ENCODE peak calls at places on chromosomes 2 and 18, in five cellular contexts. X, H, K, A and O are unnamed samples.

GRCh38 chr2:159083601-159084000 is 115.2 kb downstream of the TANC1 start:
- DNase-seq in X (peak; percentile 72), H (no peak), K (no peak), A (no peak), O (no peak)

GRCh38 chr2:221570321-221571107 is 1.6 kb downstream of the EPHA4 start:
- DNase-seq in X (peak; percentile 69), H (no peak), K (no peak), A (peak; percentile 27), O (peak; percentile 35)

GRCh38 chr18:67425724-67426123 is 90.8 kb downstream of the DSEL start:
- DNase-seq in X (peak; percentile 62), H (no peak), K (no peak), A (no peak), O (no peak)

GRCh38 chr2:97868986-97869721 is 126.6 kb downstream of the TMEM131 start:
- DNase-seq in X (peak; percentile 84), H (no peak), K (no peak), A (peak; percentile 48), O (no peak)

GRCh38 chr2:209411718-209412117 is 12.1 kb upstream of the MAP2 start:
- DNase-seq in X (no peak), H (no peak), K (no peak), A (no peak), O (no peak)

GRCh38 chr18:76602169-76602568 is 107.1 kb upstream of the ZNF516 start:
- DNase-seq in X (no peak), H (no peak), K (no peak), A (no peak), O (no peak)

GRCh38 chr18:3794537-3795348 is 344.8 kb downstream of the TGIF1 start:
- DNase-seq in X (peak; percentile 69), H (no peak), K (no peak), A (peak; percentile 39), O (no peak)

GRCh38 chr2:232142049-232142448 is 180.5 kb downstream of the DIS3L2 start:
- DNase-seq in X (peak; percentile 53), H (no peak), K (no peak), A (peak; percentile 32), O (no peak)

GRCh38 chr2:235636471-235637005 is 142.7 kb downstream of the AGAP1 start:
- DNase-seq in X (no peak), H (no peak), K (no peak), A (no peak), O (no peak)

GRCh38 chr2:121791801-121792221 is 36.4 kb downstream of the TSN start:
- DNase-seq in X (no peak), H (no peak), K (no peak), A (no peak), O (no peak)

GRCh38 chr2:135904590-135904989 is 28.3 kb upstream of the MCM6 start:
- DNase-seq in X (peak; percentile 68), H (no peak), K (no peak), A (no peak), O (no peak)

GRCh38 chr18:28044036-28044435 is 132.9 kb downstream of the CDH2 start:
- DNase-seq in X (no peak), H (no peak), K (no peak), A (no peak), O (no peak)

GRCh38 chr2:199444749-199445148 is 13.0 kb downstream of the SATB2 start:
- DNase-seq in X (no peak), H (no peak), K (no peak), A (no peak), O (no peak)

GRCh38 chr2:65320042-65320711 is 92.5 kb downstream of the ACTR2 start:
- DNase-seq in X (peak; percentile 67), H (no peak), K (no peak), A (no peak), O (no peak)

GRCh38 chr2:200300650-200301314 is 5.7 kb upstream of the SPATS2L start:
- DNase-seq in X (peak; percentile 34), H (no peak), K (no peak), A (no peak), O (no peak)

GRCh38 chr2:173271825-173272224 is 82.8 kb upstream of the CDCA7 start:
- DNase-seq in X (no peak), H (no peak), K (no peak), A (no peak), O (no peak)

GRCh38 chr2:197205590-197206215 is 104.9 kb downstream of the ANKRD44 start:
- DNase-seq in X (no peak), H (no peak), K (peak; percentile 80), A (no peak), O (peak; percentile 84)

GRCh38 chr2:61623747-61624146 is 85.6 kb upstream of the XPO1 start:
- DNase-seq in X (no peak), H (no peak), K (no peak), A (no peak), O (no peak)

GRCh38 chr2:20671736-20672080 is 4.8 kb downstream of the GDF7 start:
- DNase-seq in X (no peak), H (no peak), K (no peak), A (no peak), O (no peak)

GRCh38 chr2:157903626-157904025 is 27.5 kb upstream of the ACVR1 start:
- DNase-seq in X (no peak), H (no peak), K (no peak), A (peak; percentile 18), O (no peak)

GRCh38 chr18:74976331-74976909 is 232.5 kb downstream of the PTGR3 start:
- DNase-seq in X (no peak), H (no peak), K (no peak), A (no peak), O (no peak)

GRCh38 chr18:79770501-79770815 is 27.3 kb upstream of the KCNG2 start:
- DNase-seq in X (no peak), H (no peak), K (peak; percentile 59), A (no peak), O (no peak)

GRCh38 chr2:48944961-48945360 is 189.4 kb upstream of the LHCGR start:
- DNase-seq in X (no peak), H (no peak), K (no peak), A (no peak), O (no peak)

GRCh38 chr2:486381-486780 is 190.8 kb downstream of the TMEM18 start:
- DNase-seq in X (no peak), H (no peak), K (peak; percentile 61), A (no peak), O (no peak)

GRCh38 chr2:21042958-21043743 is 722 bp downstream of the APOB start:
- DNase-seq in X (peak; percentile 79), H (peak; percentile 31), K (peak; percentile 90), A (peak; percentile 51), O (peak; percentile 36)

GRCh38 chr18:68713131-68713530 is 1.8 kb downstream of the TMX3 start:
- DNase-seq in X (no peak), H (no peak), K (no peak), A (no peak), O (no peak)

GRCh38 chr2:216651370-216651881 is 18.2 kb downstream of the IGFBP2 start:
- DNase-seq in X (peak; percentile 95), H (peak; percentile 67), K (peak; percentile 39), A (no peak), O (no peak)

GRCh38 chr18:50573679-50574078 is 13.8 kb downstream of the MAPK4 start:
- DNase-seq in X (no peak), H (no peak), K (no peak), A (no peak), O (no peak)

GRCh38 chr2:230052299-230052698 is 16.4 kb downstream of the SLC16A14 start:
- DNase-seq in X (peak; percentile 24), H (no peak), K (no peak), A (no peak), O (no peak)

GRCh38 chr2:109690822-109691541 is 76.8 kb downstream of the SOWAHC start:
- DNase-seq in X (no peak), H (peak; percentile 68), K (no peak), A (peak; percentile 39), O (no peak)

GRCh38 chr2:51079945-51080344 is 48.0 kb upstream of the NRXN1 start:
- DNase-seq in X (no peak), H (no peak), K (no peak), A (no peak), O (no peak)

GRCh38 chr18:5630057-5630765 is 86.4 kb upstream of the EPB41L3 start:
- DNase-seq in X (peak; percentile 68), H (peak; percentile 79), K (peak; percentile 80), A (no peak), O (no peak)

GRCh38 chr18:36663312-36663711 is 165.5 kb downstream of the TPGS2 start:
- DNase-seq in X (peak; percentile 27), H (no peak), K (no peak), A (no peak), O (no peak)

GRCh38 chr2:240437861-240438809 is 2.7 kb downstream of the GPC1 start:
- DNase-seq in X (peak; percentile 89), H (no peak), K (peak; percentile 89), A (peak; percentile 54), O (peak; percentile 62)

GRCh38 chr18:50653402-50654093 is 93.7 kb downstream of the MAPK4 start:
- DNase-seq in X (no peak), H (no peak), K (no peak), A (peak; percentile 67), O (no peak)

GRCh38 chr2:169476459-169476858 is 2.8 kb upstream of the BBS5 start:
- DNase-seq in X (no peak), H (no peak), K (no peak), A (no peak), O (no peak)

DNA sequence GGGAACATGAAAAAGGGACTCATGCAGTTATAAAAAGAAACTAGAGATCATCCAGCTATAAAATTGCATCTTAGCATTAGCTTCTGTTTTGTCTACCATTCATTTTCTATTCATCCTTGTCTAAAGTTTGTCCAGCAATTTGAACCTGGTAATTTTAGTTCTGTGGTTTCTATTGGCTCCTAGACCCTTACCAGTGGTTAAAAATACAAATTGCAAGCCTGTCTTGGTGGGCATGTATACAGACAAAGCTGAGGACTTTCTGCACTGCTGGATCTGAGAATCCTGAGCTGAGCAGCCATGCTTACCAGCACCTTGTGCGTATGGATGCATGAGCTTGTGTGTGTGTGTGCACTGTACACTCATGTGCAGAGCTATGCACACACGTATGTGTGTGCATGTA is 144.9 kb downstream of the FAM210A start:
- DNase-seq in X (no peak), H (no peak), K (no peak), A (no peak), O (no peak)
- H3K4me1 ChIP-seq in X (peaks cover 9% of the 10 kb centered on the region), H (no peaks in the 10 kb centered on the region), K (peaks cover 57% of the 10 kb centered on the region), A (peaks cover 58% of the 10 kb centered on the region), O (peaks cover 37% of the 10 kb centered on the region)

GRCh38 chr2:60538136-60538535 is 15.3 kb downstream of the BCL11A start:
- DNase-seq in X (no peak), H (no peak), K (no peak), A (no peak), O (no peak)
- H3K4me1 ChIP-seq in X (no peaks in the 10 kb centered on the region), H (peaks cover 26% of the 10 kb centered on the region), K (peaks cover 69% of the 10 kb centered on the region), A (peaks cover 78% of the 10 kb centered on the region), O (no peaks in the 10 kb centered on the region)

DNA sequence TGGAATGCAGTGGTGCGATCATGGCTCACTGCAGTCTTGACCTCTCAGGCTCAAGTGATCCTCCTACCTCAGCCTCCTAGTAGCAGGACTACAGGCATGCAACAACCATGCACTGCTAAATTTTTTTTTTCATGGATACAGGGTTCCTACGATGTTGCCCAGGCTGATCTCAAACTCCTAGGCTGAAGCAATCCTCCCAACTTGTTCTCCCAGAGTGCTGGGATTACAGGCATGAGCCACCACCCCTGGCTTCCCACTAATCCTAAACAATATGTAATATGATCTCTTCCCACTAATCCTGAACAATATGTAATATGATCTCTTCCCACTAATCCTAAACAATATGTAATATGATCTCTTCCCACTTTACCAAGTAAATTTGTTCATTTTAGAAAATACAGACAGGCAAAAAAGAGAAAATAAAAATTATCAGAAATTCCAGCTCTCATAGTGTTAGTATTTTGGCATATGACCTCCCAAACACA is 33.7 kb upstream of the C18orf32 start:
- DNase-seq in X (peak; percentile 12), H (no peak), K (no peak), A (no peak), O (no peak)
- H3K4me1 ChIP-seq in X (no peaks in the 10 kb centered on the region), H (no peaks in the 10 kb centered on the region), K (no peaks in the 10 kb centered on the region), A (no peaks in the 10 kb centered on the region), O (no peaks in the 10 kb centered on the region)

GRCh38 chr2:96819876-96820511 is 3.9 kb downstream of the CNNM3 start:
- DNase-seq in X (no peak), H (no peak), K (no peak), A (no peak), O (no peak)
- H3K4me1 ChIP-seq in X (peaks cover 11% of the 10 kb centered on the region), H (peaks cover 41% of the 10 kb centered on the region), K (peaks cover 70% of the 10 kb centered on the region), A (peaks cover 79% of the 10 kb centered on the region), O (peaks cover 52% of the 10 kb centered on the region)